ENCODE peak calls at places on chromosomes 13 and 19, in eight cellular contexts. V is BJ, J is fibroblast of lung, C is cardiac muscle cell, K is IMR-90, N is RWPE2, B is astrocyte, W is astrocyte of the cerebellum. R is an unnamed sample.

GRCh38 chr13:98939552-98940306 is 38.1 kb downstream of the DOCK9 start:
- DNase-seq in B (no peak), K (no peak), W (no peak), V (no peak), J (no peak), N (no peak), C (no peak), R (no peak)

GRCh38 chr13:50713849-50714248 is 129.6 kb downstream of the DLEU7 start:
- DNase-seq in K (peak), J (peak), V (peak), B (peak), N (no peak), C (no peak), W (peak), R (peak)

GRCh38 chr13:110637747-110638146 is 22.4 kb downstream of the NAXD start:
- DNase-seq in J (no peak), V (no peak), W (no peak), C (no peak), K (no peak), B (no peak), N (no peak), R (no peak)

GRCh38 chr19:39805120-39805519 is 26.5 kb downstream of the LEUTX start:
- DNase-seq in K (peak), B (no peak), J (peak), V (no peak), W (no peak), N (no peak), C (no peak), R (no peak)

GRCh38 chr13:42762917-42763316 is 18.5 kb upstream of the FAM216B start:
- DNase-seq in B (peak), W (peak), J (peak), C (no peak), K (peak), V (peak), N (no peak), R (no peak)

GRCh38 chr13:32455594-32455903 is 27.6 kb upstream of the N4BP2L1 start:
- DNase-seq in V (no peak), N (no peak), B (no peak), K (no peak), J (no peak), C (no peak), W (no peak), R (no peak)

GRCh38 chr13:75910591-75910990 is 274.5 kb downstream of the LMO7 start:
- DNase-seq in C (no peak), W (no peak), K (no peak), V (no peak), J (no peak), N (no peak), B (no peak), R (no peak)

GRCh38 chr13:112770504-112770903 is 80.7 kb downstream of the ATP11A start:
- DNase-seq in V (no peak), J (no peak), N (no peak), B (no peak), K (no peak), C (peak), W (no peak), R (no peak)

GRCh38 chr19:21569497-21569870 is 64.1 kb downstream of the ZNF429 start:
- DNase-seq in C (no peak), V (no peak), N (no peak), J (peak), B (peak), W (no peak), K (no peak), R (no peak)

GRCh38 chr19:2484178-2484937 is 8.4 kb downstream of the GADD45B start:
- DNase-seq in V (no peak), B (no peak), J (no peak), W (no peak), N (no peak), K (no peak), C (no peak), R (no peak)

GRCh38 chr13:44758595-44759221 is 182.6 kb upstream of the TSC22D1 start:
- DNase-seq in C (no peak), B (peak), W (peak), K (peak), J (peak), N (no peak), V (peak), R (peak)

GRCh38 chr13:80399340-80400163 is 58.6 kb upstream of the SPRY2 start:
- DNase-seq in V (no peak), C (no peak), B (no peak), N (no peak), W (no peak), K (no peak), J (no peak), R (no peak)

GRCh38 chr13:109744512-109745051 is 41.8 kb downstream of the IRS2 start:
- DNase-seq in B (peak), J (peak), W (no peak), C (no peak), V (no peak), N (no peak), K (peak), R (no peak)

GRCh38 chr19:35899547-35900214 is 659 bp downstream of the NFKBID start:
- DNase-seq in B (peak), W (peak), K (peak), V (no peak), C (peak), N (peak), J (peak), R (no peak)

GRCh38 chr13:94495806-94496205 is 16.3 kb upstream of the DCT start:
- DNase-seq in J (no peak), V (no peak), K (no peak), N (no peak), B (no peak), C (no peak), W (no peak), R (no peak)

DNA sequence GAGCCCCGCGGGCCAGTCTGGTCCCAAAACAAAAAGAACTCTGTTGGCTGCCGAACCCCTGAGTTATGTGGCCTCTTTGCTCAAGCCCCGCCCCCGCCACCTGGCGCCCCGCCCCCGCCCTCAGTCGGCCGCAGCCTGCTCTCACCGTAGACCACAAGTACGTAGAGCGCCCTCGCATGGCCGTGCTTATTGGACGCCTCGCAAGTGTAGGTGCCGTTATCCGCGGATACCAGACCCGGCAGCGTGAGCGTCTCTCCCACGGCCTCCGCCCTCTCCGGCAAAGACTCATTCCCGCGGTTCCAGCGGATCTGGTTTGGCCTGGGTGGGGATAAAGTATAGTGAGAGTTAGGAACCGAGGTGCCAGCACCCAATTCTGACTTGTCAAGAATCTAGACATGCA is 5.5 kb upstream of the ZNF428 start:
- DNase-seq in C (peak), V (no peak), N (no peak), K (peak), B (no peak), W (no peak), J (peak), R (no peak)
- H3K4me3 ChIP-seq in C (no peak), V (no peak), N (no peak), K (no peak), B (no peak), W (no peak), J (no peak), R (no peak)

GRCh38 chr19:741506-742131 is 9.3 kb upstream of the MISP start:
- DNase-seq in V (no peak), K (no peak), N (no peak), C (peak), B (no peak), J (no peak), W (no peak), R (no peak)
- TF ChIP-seq CTCF in V (peak), K (no peak), N (no peak), C (no peak), B (no peak), J (no peak), W (peak), R (no peak)

GRCh38 chr19:46000497-46001246 is 5.4 kb downstream of the CCDC61 start:
- DNase-seq in V (no peak), C (peak), J (no peak), W (no peak), N (no peak), K (no peak), B (no peak), R (no peak)
- H3K4me3 ChIP-seq in V (peak), C (peak), J (no peak), W (peak), N (peak), K (no peak), B (peak), R (no peak)

GRCh38 chr13:39875111-39875510 is 219.6 kb downstream of the COG6 start:
- DNase-seq in N (no peak), C (no peak), W (no peak), J (no peak), K (no peak), V (no peak), B (no peak), R (no peak)
- TF ChIP-seq CTCF in N (no peak), C (no peak), W (no peak), J (no peak), K (no peak), V (no peak), B (no peak), R (no peak)

GRCh38 chr19:41136636-41137035 is 22.4 kb downstream of the CYP2F1 start:
- DNase-seq in W (no peak), J (no peak), K (no peak), C (no peak), N (no peak), B (no peak), V (no peak), R (no peak)
- H3K4me3 ChIP-seq in W (no peak), J (no peak), K (no peak), C (no peak), N (no peak), B (no peak), V (no peak), R (no peak)

GRCh38 chr19:3618811-3619630 is 7.6 kb downstream of the CACTIN start:
- DNase-seq in C (no peak), B (no peak), J (no peak), V (no peak), K (no peak), N (peak), W (no peak), R (no peak)
- TF ChIP-seq CTCF in C (no peak), B (no peak), J (no peak), V (no peak), K (no peak), N (peak), W (no peak), R (no peak)